ENCODE peak calls at places on chromosome 12, in five cellular contexts. D is tibial artery; Y is H7; I is CD8-positive, alpha-beta memory T cell; Q is epithelial cell of proximal tubule. E is an unnamed sample.

GRCh38 chr12:7433276-7433822 is 10.6 kb downstream of the CD163L1 start:
- DNase-seq in D (no peak), Y (no peak), I (no peak), Q (no peak), E (no peak)

GRCh38 chr12:128715485-128715884 is 108.3 kb downstream of the SLC15A4 start:
- DNase-seq in D (no peak), Y (no peak), I (no peak), Q (no peak), E (no peak)

GRCh38 chr12:69074559-69075349 is 141.8 kb upstream of the CPM start:
- DNase-seq in D (no peak), Y (no peak), I (no peak), Q (no peak), E (no peak)

GRCh38 chr12:24617471-24617870 is 331.4 kb downstream of the BCAT1 start:
- DNase-seq in D (no peak), Y (no peak), I (no peak), Q (no peak), E (no peak)

GRCh38 chr12:103560604-103561101 is 26.4 kb upstream of the STAB2 start:
- DNase-seq in D (no peak), Y (no peak), I (no peak), Q (peak), E (no peak)

GRCh38 chr12:116153983-116154382 is 123.5 kb downstream of the MED13L start:
- DNase-seq in D (no peak), Y (no peak), I (no peak), Q (no peak), E (no peak)

GRCh38 chr12:6982532-6982931 is 11.8 kb downstream of the EMG1 start:
- DNase-seq in D (no peak), Y (peak), I (no peak), Q (no peak), E (no peak)

GRCh38 chr12:62250671-62251608 is 9.3 kb upstream of the USP15 start:
- DNase-seq in D (no peak), Y (no peak), I (no peak), Q (no peak), E (peak)

GRCh38 chr12:86929962-86930361 is 673.8 kb upstream of the MGAT4C start:
- DNase-seq in D (no peak), Y (no peak), I (no peak), Q (no peak), E (no peak)

GRCh38 chr12:65152012-65152411 is 17.4 kb upstream of the LEMD3 start:
- DNase-seq in D (no peak), Y (no peak), I (no peak), Q (peak), E (no peak)

GRCh38 chr12:26746315-26746714 is 86.7 kb downstream of the ITPR2 start:
- DNase-seq in D (no peak), Y (no peak), I (no peak), Q (no peak), E (no peak)

GRCh38 chr12:7916936-7917335 is 19.1 kb downstream of the SLC2A3 start:
- DNase-seq in D (no peak), Y (peak), I (no peak), Q (no peak), E (no peak)

GRCh38 chr12:1914116-1914911 is 4.1 kb downstream of the CACNA2D4 start:
- DNase-seq in D (peak), Y (peak), I (no peak), Q (no peak), E (no peak)

GRCh38 chr12:51008329-51008728 is 17.9 kb downstream of the SLC11A2 start:
- DNase-seq in D (no peak), Y (no peak), I (no peak), Q (no peak), E (no peak)

GRCh38 chr12:54991992-54992377 is 7.4 kb upstream of the TESPA1 start:
- DNase-seq in D (no peak), Y (no peak), I (no peak), Q (no peak), E (peak)

GRCh38 chr12:111074559-111074958 is 154.2 kb upstream of the MYL2 start:
- DNase-seq in D (peak), Y (no peak), I (no peak), Q (no peak), E (no peak)

GRCh38 chr12:82583756-82584155 is 103.0 kb upstream of the TMTC2 start:
- DNase-seq in D (no peak), Y (no peak), I (no peak), Q (no peak), E (no peak)

GRCh38 chr12:6563448-6564050 is 4.5 kb downstream of the NOP2 start:
- DNase-seq in D (no peak), Y (peak), I (peak), Q (no peak), E (no peak)

GRCh38 chr12:107318804-107319535 is 225.6 kb upstream of the CRY1 start:
- DNase-seq in D (no peak), Y (peak), I (no peak), Q (no peak), E (peak)

GRCh38 chr12:32025906-32026305 is 66.7 kb downstream of the RESF1 start:
- DNase-seq in D (no peak), Y (no peak), I (peak), Q (no peak), E (no peak)

GRCh38 chr12:109153711-109154434 is 37.5 kb downstream of the ACACB start:
- DNase-seq in D (no peak), Y (peak), I (no peak), Q (no peak), E (no peak)

GRCh38 chr12:124550123-124551089 is 17.0 kb downstream of the NCOR2 start:
- DNase-seq in D (no peak), Y (no peak), I (no peak), Q (no peak), E (no peak)

GRCh38 chr12:13702401-13702800 is 279.0 kb downstream of the GRIN2B start:
- DNase-seq in D (no peak), Y (no peak), I (no peak), Q (no peak), E (no peak)

GRCh38 chr12:57859121-57859520 is 12.6 kb upstream of the CTDSP2 start:
- DNase-seq in D (no peak), Y (no peak), I (no peak), Q (no peak), E (no peak)

GRCh38 chr12:53365245-53365904 is 14.6 kb upstream of the SP1 start:
- DNase-seq in D (no peak), Y (no peak), I (no peak), Q (no peak), E (no peak)

GRCh38 chr12:52739963-52740362 is 36.6 kb upstream of the KRT77 start:
- DNase-seq in D (no peak), Y (no peak), I (no peak), Q (no peak), E (no peak)

GRCh38 chr12:67025543-67026114 is 243.5 kb upstream of the CAND1 start:
- DNase-seq in D (no peak), Y (peak), I (peak), Q (no peak), E (no peak)

GRCh38 chr12:3186546-3187237 is 109.5 kb downstream of the TSPAN9 start:
- DNase-seq in D (no peak), Y (no peak), I (no peak), Q (no peak), E (no peak)

GRCh38 chr12:101459642-101460346 is 15.3 kb upstream of the SPIC start:
- DNase-seq in D (no peak), Y (peak), I (no peak), Q (no peak), E (no peak)

GRCh38 chr12:32163596-32163995 is 56.9 kb downstream of the BICD1 start:
- DNase-seq in D (no peak), Y (no peak), I (no peak), Q (peak), E (no peak)

GRCh38 chr12:80565276-80565675 is 121.2 kb downstream of the PTPRQ start:
- DNase-seq in D (no peak), Y (no peak), I (no peak), Q (no peak), E (no peak)

GRCh38 chr12:4353785-4354208 is 25.7 kb downstream of the FGF23 start:
- DNase-seq in D (no peak), Y (peak), I (peak), Q (no peak), E (no peak)

GRCh38 chr12:19440019-19440858 is 947 bp downstream of the AEBP2 start:
- DNase-seq in D (peak), Y (peak), I (peak), Q (no peak), E (peak)

DNA sequence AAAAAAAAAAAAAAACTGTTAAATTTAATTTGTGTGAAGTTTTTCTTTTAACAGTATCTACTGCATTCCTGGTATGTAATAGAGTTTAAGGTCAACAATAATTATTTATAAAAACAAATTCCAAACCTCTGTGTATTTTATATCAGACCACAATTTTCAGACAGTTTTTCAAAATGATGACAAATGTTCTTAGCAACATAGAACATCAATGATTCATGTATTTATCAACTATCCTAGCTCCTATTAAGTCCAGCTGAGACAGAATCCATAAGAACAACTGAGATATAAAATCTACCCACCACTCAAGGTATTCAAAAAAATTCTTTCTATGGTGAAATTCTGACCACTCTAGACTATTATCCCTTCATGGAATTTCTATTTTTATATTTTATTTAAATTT is 144.5 kb downstream of the EPS8 start:
- DNase-seq in D (no peak), Y (no peak), I (no peak), Q (no peak), E (no peak)
- H3K4me3 ChIP-seq in D (no peak), Y (no peak), I (no peak), Q (no peak), E (no peak)

DNA sequence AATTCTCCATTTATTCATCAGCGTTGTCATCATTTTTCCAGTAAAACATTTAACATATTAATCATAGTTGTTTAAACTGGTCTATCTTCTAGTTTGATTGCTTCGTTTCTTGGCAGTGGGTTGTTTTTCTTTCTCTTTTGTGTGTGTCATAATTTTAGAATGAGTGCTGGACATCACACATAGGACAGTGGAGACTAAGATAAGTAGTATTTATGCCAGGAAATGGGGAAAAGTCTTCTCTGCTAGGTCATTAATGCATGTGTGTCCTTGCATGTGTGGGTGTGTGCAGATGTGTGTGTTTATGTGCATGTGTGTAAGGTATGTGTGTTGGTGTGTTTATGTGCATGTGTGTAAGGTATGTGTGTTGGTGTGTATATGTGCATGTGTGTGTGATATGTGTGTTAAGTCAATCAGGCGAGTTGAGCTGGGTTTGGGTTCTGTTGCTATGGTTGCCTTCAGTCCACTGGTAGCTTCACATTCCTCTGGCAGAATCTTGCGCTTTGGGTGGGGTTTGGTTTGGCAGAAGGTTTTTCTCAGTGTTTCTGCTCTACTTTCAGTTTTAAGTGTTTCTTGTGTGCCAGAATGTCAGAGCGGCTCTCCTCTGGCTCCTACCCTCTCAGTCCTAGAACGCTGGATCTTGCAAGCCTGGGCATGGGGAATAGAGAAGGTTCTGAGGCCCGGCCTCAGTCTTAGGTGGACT is 7.8 kb upstream of the ADGRD1 start:
- DNase-seq in D (no peak), Y (no peak), I (no peak), Q (no peak), E (no peak)
- H3K4me3 ChIP-seq in D (no peak), Y (no peak), I (no peak), Q (no peak), E (no peak)

GRCh38 chr12:48682927-48683326 is 889 bp upstream of the KANSL2 start:
- DNase-seq in D (no peak), Y (no peak), I (no peak), Q (no peak), E (no peak)
- H3K4me3 ChIP-seq in D (peak), Y (peak), I (no peak), Q (peak), E (peak)

GRCh38 chr12:104910196-104910840 is 47.8 kb downstream of the SLC41A2 start:
- DNase-seq in D (no peak), Y (no peak), I (no peak), Q (no peak), E (no peak)
- H3K4me3 ChIP-seq in D (no peak), Y (no peak), I (no peak), Q (no peak), E (no peak)

GRCh38 chr12:93823616-93824410 is 146.6 kb downstream of the CRADD start:
- DNase-seq in D (no peak), Y (no peak), I (no peak), Q (peak), E (no peak)

GRCh38 chr12:93825926-93826599 is 148.9 kb downstream of the CRADD start:
- DNase-seq in D (no peak), Y (no peak), I (no peak), Q (no peak), E (no peak)

GRCh38 chr12:93827179-93827578 is 150.0 kb downstream of the CRADD start:
- DNase-seq in D (no peak), Y (no peak), I (no peak), Q (no peak), E (no peak)

GRCh38 chr12:93825501-93825888 is 148.3 kb downstream of the CRADD start:
- DNase-seq in D (no peak), Y (no peak), I (no peak), Q (no peak), E (no peak)

GRCh38 chr12:93824514-93825500 is 147.6 kb downstream of the CRADD start:
- DNase-seq in D (no peak), Y (peak), I (no peak), Q (no peak), E (no peak)
- H3K4me3 ChIP-seq in D (no peak), Y (no peak), I (no peak), Q (no peak), E (no peak)

E was measured in GM06990.